ENCODE peak calls at places on chromosomes 6 and 20, in nine cellular contexts. J is CD8-positive, alpha-beta memory T cell; I is CD4-positive, CD25-positive, alpha-beta regulatory T cell; M is uterus; E is CD4-positive, alpha-beta memory T cell; A is effector memory CD4-positive, alpha-beta T cell; H is mesendoderm; X is SJSA1; K is psoas muscle. D is an unnamed sample.
A peak's percentile ranks its signal among the peaks of the same experiment; 100 is the strongest.

GRCh38 chr6:152124432-152125074 is 317.1 kb downstream of the ESR1 start:
- DNase-seq in J (peak; percentile 3), I (no peak), M (no peak), E (peak; percentile 34), A (no peak), H (peak; percentile 67), X (no peak), K (no peak), D (no peak)

GRCh38 chr6:166751051-166751595 is 124.1 kb upstream of the RPS6KA2 start:
- DNase-seq in J (no peak), I (no peak), M (no peak), E (no peak), A (no peak), H (peak; percentile 72), X (no peak), K (no peak), D (no peak)

GRCh38 chr6:53347250-53347920 is 1.4 kb downstream of the ELOVL5 start:
- DNase-seq in J (peak; percentile 48), I (no peak), M (no peak), E (peak; percentile 59), A (no peak), H (no peak), X (no peak), K (no peak), D (no peak)

GRCh38 chr6:15956205-15957106 is 172.4 kb upstream of the MYLIP start:
- DNase-seq in J (no peak), I (no peak), M (no peak), E (no peak), A (no peak), H (no peak), X (no peak), K (no peak), D (peak; percentile 82)

GRCh38 chr6:71072508-71072907 is 115.6 kb upstream of the B3GAT2 start:
- DNase-seq in J (no peak), I (no peak), M (no peak), E (no peak), A (no peak), H (no peak), X (no peak), K (no peak), D (no peak)

GRCh38 chr6:71395731-71396409 is 107.3 kb downstream of the OGFRL1 start:
- DNase-seq in J (no peak), I (no peak), M (no peak), E (no peak), A (no peak), H (no peak), X (no peak), K (no peak), D (no peak)

GRCh38 chr6:109093732-109094131 is 914 bp downstream of the SESN1 start:
- DNase-seq in J (no peak), I (no peak), M (no peak), E (peak; percentile 7), A (no peak), H (peak; percentile 23), X (no peak), K (no peak), D (no peak)

GRCh38 chr6:79353226-79353625 is 118.7 kb upstream of the HMGN3 start:
- DNase-seq in J (no peak), I (no peak), M (no peak), E (no peak), A (no peak), H (no peak), X (no peak), K (no peak), D (no peak)

GRCh38 chr20:61300741-61301140 is 48.7 kb downstream of the CDH4 start:
- DNase-seq in J (no peak), I (no peak), M (no peak), E (no peak), A (no peak), H (no peak), X (no peak), K (no peak), D (no peak)

GRCh38 chr6:68279793-68280557 is 355.1 kb upstream of the ADGRB3 start:
- DNase-seq in J (no peak), I (no peak), M (no peak), E (no peak), A (no peak), H (peak; percentile 13), X (no peak), K (no peak), D (peak; percentile 51)

GRCh38 chr20:25012616-25013189 is 20.2 kb upstream of the APMAP start:
- DNase-seq in J (no peak), I (no peak), M (no peak), E (no peak), A (no peak), H (no peak), X (peak; percentile 40), K (no peak), D (no peak)

GRCh38 chr6:143279385-143279784 is 171.1 kb downstream of the ADAT2 start:
- DNase-seq in J (no peak), I (no peak), M (no peak), E (no peak), A (no peak), H (peak; percentile 69), X (no peak), K (no peak), D (no peak)

GRCh38 chr6:37004044-37004984 is 1.1 kb upstream of the FGD2 start:
- DNase-seq in J (no peak), I (no peak), M (no peak), E (no peak), A (no peak), H (no peak), X (no peak), K (no peak), D (no peak)

GRCh38 chr20:62914970-62915457 is 11.3 kb downstream of the DIDO1 start:
- DNase-seq in J (no peak), I (no peak), M (no peak), E (no peak), A (no peak), H (peak; percentile 98), X (no peak), K (no peak), D (peak; percentile 36)

GRCh38 chr6:56370591-56371198 is 123.3 kb upstream of the COL21A1 start:
- DNase-seq in J (no peak), I (no peak), M (peak; percentile 89), E (no peak), A (no peak), H (no peak), X (no peak), K (no peak), D (no peak)

DNA sequence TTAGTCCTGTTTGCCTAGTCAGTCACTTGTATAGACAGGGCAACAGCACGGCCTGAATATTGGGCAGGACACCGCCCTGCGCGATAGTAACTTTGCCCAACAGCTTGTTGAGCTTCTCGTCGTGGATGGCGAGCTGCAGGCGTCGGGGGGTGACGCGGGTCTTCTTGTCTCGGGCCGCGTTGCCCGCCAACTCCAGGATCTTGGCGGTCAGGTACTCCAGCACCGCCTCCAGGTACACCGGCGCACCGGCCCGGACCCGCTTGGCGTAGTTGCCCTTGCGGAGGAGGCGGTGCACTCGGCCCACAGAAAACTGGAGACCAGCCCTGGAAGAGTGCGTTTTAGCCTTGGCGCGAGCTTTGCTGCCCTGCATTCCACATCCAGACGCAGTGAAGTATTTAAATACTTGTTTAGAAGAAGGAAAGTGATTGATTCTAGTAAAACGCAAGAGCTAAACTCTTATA is 92.8 kb upstream of the BTN3A2 start:
- DNase-seq in J (no peak), I (peak; percentile 44), M (peak; percentile 50), E (no peak), A (no peak), H (peak; percentile 84), X (peak; percentile 60), K (peak; percentile 58), D (peak; percentile 75)
- H3K4me1 ChIP-seq in J (peaks cover 23% of the 10 kb centered on the region), I (peaks cover 34% of the 10 kb centered on the region), M (no peaks in the 10 kb centered on the region), E (peaks cover 31% of the 10 kb centered on the region), A (peaks cover 17% of the 10 kb centered on the region), H (no peaks in the 10 kb centered on the region), X (peaks cover 19% of the 10 kb centered on the region), K (peaks cover 8% of the 10 kb centered on the region), D (peaks cover 13% of the 10 kb centered on the region)

DNA sequence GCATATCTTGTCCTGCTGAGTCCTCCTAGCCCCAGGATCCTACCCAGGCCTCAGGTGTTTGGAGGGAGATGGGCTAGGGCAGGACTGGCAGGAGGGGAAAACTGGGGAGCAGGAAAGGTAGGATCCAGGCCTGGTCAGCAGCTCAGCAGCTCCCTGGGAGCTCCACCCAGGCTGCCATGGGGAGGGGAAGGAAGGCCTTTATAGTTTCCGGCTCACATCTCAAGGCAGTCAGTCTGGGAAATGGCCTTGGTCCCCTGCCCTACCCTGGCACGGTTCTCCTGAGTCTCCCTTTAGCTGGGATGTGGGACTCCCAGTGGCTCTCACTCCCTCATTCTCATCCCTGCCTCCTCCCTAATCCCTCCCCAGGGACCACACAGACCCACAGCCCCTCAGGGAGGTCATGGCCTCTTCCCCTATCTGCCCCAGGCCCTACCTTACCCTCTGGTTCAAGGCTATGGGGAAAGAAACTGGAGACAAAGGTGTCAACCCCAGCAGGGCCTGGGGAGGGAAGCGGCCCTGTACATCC is 1.6 kb downstream of the SLC44A4 start:
- DNase-seq in J (no peak), I (no peak), M (no peak), E (no peak), A (no peak), H (no peak), X (no peak), K (no peak), D (no peak)
- H3K27ac ChIP-seq in J (no peak overlapping the region), I (no peak overlapping the region), M (peak overlapping the region; percentile 52), E (no peak overlapping the region), A (no peak overlapping the region), H (no peak overlapping the region), X (no peak overlapping the region), K (no peak overlapping the region), D (no peak overlapping the region)

DNA sequence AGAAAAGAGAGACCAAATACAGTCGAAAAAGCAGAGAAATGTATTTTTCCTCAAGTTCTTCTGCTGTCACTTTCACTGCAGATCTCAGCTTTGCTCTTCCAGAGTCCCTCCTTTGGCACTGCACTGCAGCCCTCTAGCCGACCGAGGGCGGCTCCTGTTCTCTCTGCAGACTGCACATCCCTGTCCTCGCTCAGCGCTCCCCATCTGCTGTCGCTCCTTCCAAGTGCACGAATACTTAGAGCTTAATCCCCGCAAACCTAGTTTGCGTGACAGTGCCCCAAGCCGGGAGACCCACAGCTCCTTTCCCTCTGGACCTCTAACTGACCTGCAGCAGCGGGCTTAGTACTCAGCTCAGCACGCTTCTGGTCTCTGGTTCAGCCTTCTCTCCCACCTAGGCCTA is 15.2 kb downstream of the RPP21 start:
- DNase-seq in J (no peak), I (no peak), M (no peak), E (no peak), A (no peak), H (no peak), X (no peak), K (no peak), D (no peak)
- H3K27me3 ChIP-seq in J (peaks cover 53% of the 10 kb centered on the region), I (peaks cover 70% of the 10 kb centered on the region), M (no peaks in the 10 kb centered on the region), E (peaks cover 23% of the 10 kb centered on the region), A (peaks cover 27% of the 10 kb centered on the region), H (no peaks in the 10 kb centered on the region), X (peaks cover 75% of the 10 kb centered on the region), K (peaks cover 7% of the 10 kb centered on the region), D (peaks cover 58% of the 10 kb centered on the region)

DNA sequence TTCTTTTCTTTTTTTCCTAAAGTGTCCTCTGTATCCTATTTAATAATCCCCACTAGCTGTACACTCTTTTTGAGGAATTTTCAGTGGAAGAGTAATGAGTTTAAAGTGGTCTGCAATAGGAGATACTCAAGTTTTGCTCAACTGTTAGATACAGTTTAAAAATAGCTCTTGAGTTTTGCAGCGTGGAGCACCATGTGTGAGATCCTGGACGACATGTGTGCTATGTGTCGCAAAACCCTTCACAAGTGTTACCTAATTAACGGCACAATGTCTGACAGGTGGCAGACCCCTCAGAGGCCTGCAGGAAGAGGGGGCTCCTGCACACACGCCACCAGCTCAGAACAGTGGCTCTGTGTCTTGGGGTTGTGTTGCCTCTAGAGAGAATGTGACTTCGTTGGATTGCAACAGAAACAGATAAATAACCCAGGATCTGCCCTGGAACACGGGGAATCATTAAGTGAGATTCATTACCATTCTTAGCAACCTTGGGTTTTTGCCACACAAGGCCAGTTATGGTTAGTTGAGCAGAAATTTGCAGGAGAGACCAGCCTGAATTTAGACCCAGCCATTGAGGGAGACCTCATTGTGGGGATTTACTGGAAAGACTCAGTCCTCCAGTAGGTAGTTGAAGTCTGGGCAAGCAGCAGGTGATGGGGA is 73.8 kb downstream of the SASH1 start:
- DNase-seq in J (no peak), I (no peak), M (no peak), E (no peak), A (no peak), H (no peak), X (no peak), K (no peak), D (no peak)
- H3K4me1 ChIP-seq in J (no peaks in the 10 kb centered on the region), I (no peaks in the 10 kb centered on the region), M (no peaks in the 10 kb centered on the region), E (no peaks in the 10 kb centered on the region), A (no peaks in the 10 kb centered on the region), H (peaks cover 4% of the 10 kb centered on the region), X (peaks cover 14% of the 10 kb centered on the region), K (no peaks in the 10 kb centered on the region), D (peaks cover 31% of the 10 kb centered on the region)